ENCODE peak calls at places on chromosomes 12 and 14, in four cellular contexts. M, K, I and W are unnamed samples. For H3K9me3 and H3K4me1, the result is how much of the 10 kb centered on the place peaks cover.

GRCh38 chr14:62736426-62737043 is 308.7 kb downstream of the KCNH5 start:
- DNase-seq in K (no peak), M (no peak), I (no peak), W (no peak)

GRCh38 chr14:61797304-61797703 is 35.1 kb downstream of the SNAPC1 start:
- DNase-seq in I (no peak), K (no peak), M (no peak), W (no peak)

GRCh38 chr12:110744176-110744575 is 1.5 kb upstream of the PPP1CC start:
- DNase-seq in M (no peak), I (no peak), K (no peak), W (peak)

GRCh38 chr14:92792885-92793284 is 1.2 kb upstream of the GOLGA5 start:
- DNase-seq in M (no peak), I (no peak), K (no peak), W (no peak)

GRCh38 chr12:26845057-26845666 is 12.2 kb upstream of the ITPR2 start:
- DNase-seq in I (peak), K (peak), M (peak), W (peak)

GRCh38 chr14:31194095-31194494 is 13.5 kb downstream of the HECTD1 start:
- DNase-seq in K (no peak), I (no peak), M (no peak), W (no peak)

GRCh38 chr12:113980537-113981337 is 14.6 kb upstream of the RBM19 start:
- DNase-seq in I (no peak), K (no peak), M (peak), W (peak)

GRCh38 chr14:60653388-60653690 is 4.1 kb upstream of the SIX1 start:
- DNase-seq in K (no peak), M (no peak), I (no peak), W (no peak)

GRCh38 chr12:63949902-63950301 is 105.4 kb downstream of the SRGAP1 start:
- DNase-seq in M (no peak), K (no peak), I (peak), W (peak)

GRCh38 chr14:23409475-23409874 is 1.4 kb upstream of the MYH6 start:
- DNase-seq in M (no peak), K (no peak), I (no peak), W (no peak)

GRCh38 chr12:127060310-127060847 is 1206.6 kb upstream of the TMEM132C start:
- DNase-seq in I (no peak), K (peak), M (no peak), W (no peak)

GRCh38 chr12:4245446-4245845 is 28.1 kb upstream of the CCND2 start:
- DNase-seq in M (no peak), I (no peak), K (no peak), W (no peak)

GRCh38 chr14:103716091-103716801 is 636 bp downstream of the ZFYVE21 start:
- DNase-seq in I (no peak), K (no peak), M (no peak), W (peak)

GRCh38 chr14:33580221-33580749 is 370.6 kb downstream of the EGLN3 start:
- DNase-seq in K (no peak), M (no peak), I (no peak), W (no peak)

GRCh38 chr14:96125536-96125935 is 79.1 kb upstream of the BDKRB2 start:
- DNase-seq in M (no peak), I (no peak), K (no peak), W (no peak)

GRCh38 chr12:110696283-110696682 is 7.4 kb upstream of the HVCN1 start:
- DNase-seq in M (no peak), K (no peak), I (no peak), W (no peak)

GRCh38 chr12:256225-256624 is 6.4 kb downstream of the SLC6A13 start:
- DNase-seq in M (no peak), I (no peak), K (no peak), W (no peak)

GRCh38 chr12:1880876-1881275 is 37.6 kb downstream of the CACNA2D4 start:
- DNase-seq in I (no peak), M (no peak), K (no peak), W (no peak)

GRCh38 chr12:34294671-34295365 is 272.5 kb downstream of the ALG10 start:
- DNase-seq in M (no peak), K (peak), I (no peak), W (peak)

GRCh38 chr12:97435153-97435552 is 27.5 kb upstream of the RMST start:
- DNase-seq in M (no peak), K (no peak), I (no peak), W (no peak)

GRCh38 chr12:114981036-114981435 is 297.1 kb upstream of the TBX3 start:
- DNase-seq in M (no peak), K (no peak), I (no peak), W (no peak)

GRCh38 chr14:68309631-68310030 is 483.2 kb downstream of the ZFP36L1 start:
- DNase-seq in M (no peak), K (no peak), I (peak), W (no peak)

GRCh38 chr12:101832030-101832429 is 1.3 kb upstream of the GNPTAB start:
- DNase-seq in K (no peak), I (no peak), M (no peak), W (no peak)

GRCh38 chr14:71116206-71117122 is 209.2 kb downstream of the PCNX1 start:
- DNase-seq in M (no peak), K (no peak), I (no peak), W (no peak)

GRCh38 chr14:36443374-36443773 is 76.7 kb downstream of the NKX2-1 start:
- DNase-seq in I (no peak), K (no peak), M (no peak), W (no peak)

GRCh38 chr12:68439368-68440045 is 107.3 kb upstream of the MDM1 start:
- DNase-seq in K (no peak), M (no peak), I (no peak), W (no peak)

GRCh38 chr12:128906485-128907137 is 53.3 kb downstream of the GLT1D1 start:
- DNase-seq in M (no peak), K (no peak), I (no peak), W (no peak)

GRCh38 chr14:94278732-94279131 is 14.3 kb downstream of the SERPINA10 start:
- DNase-seq in I (no peak), M (no peak), K (no peak), W (no peak)

GRCh38 chr14:23365353-23366162 is 586 bp upstream of the EFS start:
- DNase-seq in K (no peak), I (no peak), M (no peak), W (peak)

GRCh38 chr14:55316528-55316927 is 45.3 kb downstream of the FBXO34 start:
- DNase-seq in I (no peak), K (no peak), M (no peak), W (peak)

GRCh38 chr14:55313480-55313879 is 42.3 kb downstream of the FBXO34 start:
- DNase-seq in K (no peak), I (no peak), M (no peak), W (no peak)

GRCh38 chr14:55317503-55317902 is 46.3 kb downstream of the FBXO34 start:
- DNase-seq in M (no peak), I (no peak), K (no peak), W (no peak)

GRCh38 chr14:55317907-55318306 is 46.7 kb downstream of the FBXO34 start:
- DNase-seq in I (no peak), K (no peak), M (no peak), W (no peak)

DNA sequence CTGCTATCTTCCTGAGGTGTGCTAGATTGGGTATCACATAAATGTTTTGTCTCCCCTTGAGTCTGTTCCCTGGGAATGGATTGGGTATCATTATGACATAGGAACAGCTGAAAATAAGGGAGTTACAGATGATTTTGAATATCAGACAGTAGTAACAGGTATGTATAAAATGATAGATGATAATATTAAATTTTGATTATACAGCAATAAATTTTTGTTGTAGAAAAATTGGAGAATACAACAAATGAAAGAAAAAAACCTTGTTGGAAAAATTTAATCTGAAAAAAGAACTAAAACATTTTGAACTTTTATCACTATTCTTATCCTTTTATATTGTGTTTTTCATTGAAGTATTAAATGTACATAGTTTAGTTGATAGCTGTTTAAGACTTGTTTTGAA is 43.2 kb downstream of the FBXO34 start:
- DNase-seq in I (no peak), K (no peak), M (no peak), W (no peak)
- H3K9me3 ChIP-seq in I (under half), K (under half), M (under half), W (under half)

DNA sequence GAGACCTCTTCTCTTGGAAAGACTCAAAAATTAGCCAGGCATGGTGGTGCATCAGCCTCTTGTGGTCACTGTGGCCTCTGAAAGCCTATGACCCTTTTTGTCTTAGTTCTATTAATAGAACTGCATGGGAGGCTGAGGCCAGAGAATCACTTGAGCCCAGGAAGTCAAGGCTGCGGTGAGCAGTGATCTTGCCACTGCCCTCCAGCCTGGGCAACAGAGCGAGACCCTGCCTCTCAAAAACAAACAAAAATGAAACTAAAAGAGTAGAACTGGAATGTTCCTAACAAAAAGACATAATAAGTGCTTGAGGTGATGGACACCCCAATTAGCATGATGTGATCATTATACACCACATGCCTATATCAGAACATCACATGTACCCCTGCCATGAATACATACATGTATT is 197.0 kb upstream of the EEA1 start:
- DNase-seq in M (no peak), K (no peak), I (no peak), W (no peak)
- TF ChIP-seq CTCF in M (no peak), K (no peak), I (no peak), W (no peak)

GRCh38 chr14:69613312-69614073 is 2.1 kb downstream of the SUSD6 start:
- DNase-seq in M (no peak), I (no peak), K (no peak), W (no peak)

GRCh38 chr14:69614592-69614991 is 3.2 kb downstream of the SUSD6 start:
- DNase-seq in K (no peak), I (peak), M (no peak), W (peak)

GRCh38 chr14:69611264-69612013 is at the start of gene SUSD6:
- DNase-seq in M (peak), I (peak), K (peak), W (peak)

GRCh38 chr14:69612014-69612758 is 790 bp downstream of the SUSD6 start:
- DNase-seq in I (no peak), M (no peak), K (peak), W (peak)

GRCh38 chr14:69612759-69613145 is 1.4 kb downstream of the SUSD6 start:
- DNase-seq in M (no peak), I (no peak), K (no peak), W (no peak)
- H3K4me1 ChIP-seq in M (under half), I (half or more), K (under half), W (half or more)

DNA sequence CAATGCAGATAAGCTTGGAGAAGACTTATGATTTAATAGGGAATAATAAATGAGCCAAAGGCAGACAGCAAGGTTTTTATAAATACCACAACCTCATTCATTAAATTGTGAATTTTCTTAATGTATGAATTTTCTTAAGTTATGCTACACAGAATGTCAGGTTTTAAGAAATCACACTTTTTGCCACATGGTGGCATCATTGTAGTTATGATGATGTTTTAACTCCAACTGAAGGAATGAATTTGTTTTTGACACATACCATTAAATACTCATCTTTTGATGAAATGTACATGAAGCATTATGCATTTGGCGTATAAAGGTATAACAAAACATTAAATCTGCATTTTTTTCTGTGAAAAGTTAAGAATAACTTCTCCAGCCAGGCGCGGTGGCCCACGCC is 524.1 kb upstream of the FBXO33 start:
- DNase-seq in K (no peak), M (no peak), I (no peak), W (no peak)
- H3K9me3 ChIP-seq in K (under half), M (under half), I (under half), W (under half)

GRCh38 chr14:50003213-50004021 is 110.5 kb downstream of the ARF6 start:
- DNase-seq in I (peak), M (peak), K (peak), W (peak)
- TF ChIP-seq CTCF in I (peak), M (no peak), K (peak), W (no peak)

GRCh38 chr12:123238330-123238682 is 5.1 kb downstream of the MTRFR start:
- DNase-seq in I (no peak), K (no peak), M (no peak), W (no peak)

GRCh38 chr12:123233505-123234299 is 466 bp downstream of the MTRFR start:
- DNase-seq in I (no peak), M (no peak), K (no peak), W (no peak)

GRCh38 chr12:123242083-123242904 is 9.1 kb downstream of the MTRFR start:
- DNase-seq in M (peak), K (no peak), I (no peak), W (no peak)

GRCh38 chr12:123238961-123239360 is 5.7 kb downstream of the MTRFR start:
- DNase-seq in I (no peak), K (no peak), M (no peak), W (no peak)

GRCh38 chr12:123237646-123238329 is 4.6 kb downstream of the MTRFR start:
- DNase-seq in K (no peak), I (peak), M (peak), W (peak)
- H3K4me1 ChIP-seq in K (under half), I (under half), M (under half), W (under half)

GRCh38 chr12:130110910-130111309 is 51.4 kb upstream of the FZD10 start:
- DNase-seq in I (no peak), M (no peak), K (no peak), W (no peak)
- H3K9me3 ChIP-seq in I (under half), M (under half), K (under half), W (under half)